ENCODE peak calls at places on chromosomes 12 and 14, in seven cellular contexts. E is endodermal cell, N is NCI-H2107, P is fibroblast of pulmonary artery, L is activated B cell treated with CpG ODN at 0.5 μM for 24 hours, Q is iPS-NIHi11, I is mammary epithelial cell. H is an unnamed sample.

GRCh38 chr12:82966160-82966559 is 279.5 kb downstream of the TMTC2 start:
- DNase-seq in N (no peak), I (no peak), Q (no peak), L (no peak), E (no peak), P (peak; percentile 73), H (no peak)

GRCh38 chr14:90489306-90489705 is 92.5 kb downstream of the CALM1 start:
- DNase-seq in I (no peak), L (no peak), E (no peak), P (no peak), Q (no peak), N (no peak), H (no peak)

GRCh38 chr14:100202712-100203111 is 36.2 kb upstream of the YY1 start:
- DNase-seq in I (no peak), N (no peak), P (no peak), Q (no peak), E (no peak), L (no peak), H (no peak)

GRCh38 chr14:93033983-93034670 is 81.6 kb downstream of the ITPK1 start:
- DNase-seq in E (peak; percentile 74), I (no peak), N (no peak), P (no peak), L (peak; percentile 31), Q (peak; percentile 78), H (no peak)

GRCh38 chr14:95495093-95495492 is 21.4 kb downstream of the SYNE3 start:
- DNase-seq in E (no peak), L (no peak), I (no peak), Q (no peak), N (no peak), P (no peak), H (no peak)

GRCh38 chr14:102772781-102773570 is 4.3 kb upstream of the TRAF3 start:
- DNase-seq in L (no peak), E (peak; percentile 89), P (peak; percentile 30), I (no peak), Q (peak; percentile 78), N (no peak), H (no peak)

GRCh38 chr12:124480469-124481256 is 86.7 kb downstream of the NCOR2 start:
- DNase-seq in L (no peak), P (peak; percentile 69), Q (no peak), E (no peak), N (no peak), I (peak; percentile 63), H (peak; percentile 62)

GRCh38 chr14:35526962-35527361 is 7.0 kb upstream of the INSM2 start:
- DNase-seq in E (no peak), P (no peak), Q (no peak), L (no peak), N (no peak), I (no peak), H (no peak)

GRCh38 chr14:93005135-93005813 is 82.3 kb downstream of the CHGA start:
- DNase-seq in N (no peak), L (no peak), I (no peak), Q (no peak), P (no peak), E (no peak), H (no peak)

GRCh38 chr14:49405291-49405690 is 180.9 kb downstream of the RPS29 start:
- DNase-seq in I (peak; percentile 43), E (no peak), L (no peak), N (no peak), P (peak; percentile 69), Q (no peak), H (no peak)

GRCh38 chr12:51755251-51755650 is 93.3 kb downstream of the FIGNL2 start:
- DNase-seq in E (no peak), Q (no peak), L (no peak), P (no peak), I (no peak), N (no peak), H (no peak)

GRCh38 chr12:11695321-11695720 is 45.8 kb downstream of the ETV6 start:
- DNase-seq in Q (no peak), L (no peak), N (no peak), P (peak; percentile 38), I (peak; percentile 52), E (no peak), H (no peak)

GRCh38 chr12:93698307-93699092 is 21.3 kb downstream of the CRADD start:
- DNase-seq in E (no peak), N (no peak), Q (no peak), I (no peak), P (peak; percentile 25), L (no peak), H (no peak)

GRCh38 chr12:76391461-76391860 is 43.2 kb upstream of the BBS10 start:
- DNase-seq in E (no peak), I (peak; percentile 82), P (no peak), L (no peak), N (no peak), Q (no peak), H (peak; percentile 2)

GRCh38 chr12:32139064-32139421 is 32.4 kb downstream of the BICD1 start:
- DNase-seq in L (peak; percentile 27), N (no peak), I (no peak), Q (no peak), E (peak; percentile 51), P (peak; percentile 63), H (no peak)

GRCh38 chr12:92973614-92974013 is 44.5 kb upstream of the EEA1 start:
- DNase-seq in I (peak; percentile 97), E (no peak), L (no peak), N (no peak), Q (no peak), P (peak; percentile 98), H (peak; percentile 88)